ENCODE peak calls at places on chromosomes 16 and 17, in six cellular contexts. M is epithelial cell of esophagus; S is effector CD4-positive, alpha-beta T cell; E is stimulated activated CD8-positive, alpha-beta memory T cell treated with anti-CD3 and anti-CD28 coated beads, Interleukin-7, amount 100 ng/mL, for 24 hours; D is T-helper 22 cell; F is KBM-7. T is an unnamed sample.

GRCh38 chr17:70621593-70621992 is 452.3 kb downstream of the KCNJ2 start:
- DNase-seq in D (no peak), S (no peak), M (no peak), F (no peak), E (no peak), T (no peak)

GRCh38 chr16:47045023-47045422 is 71.5 kb upstream of the DNAJA2 start:
- DNase-seq in S (no peak), M (no peak), E (no peak), F (peak; percentile 68), D (no peak), T (peak; percentile 38)

GRCh38 chr16:89319883-89320716 is 102.6 kb downstream of the ZNF778 start:
- DNase-seq in D (no peak), S (no peak), F (peak; percentile 26), E (no peak), M (peak; percentile 89), T (peak; percentile 74)

GRCh38 chr17:8518346-8518745 is 82.7 kb downstream of the NDEL1 start:
- DNase-seq in M (peak; percentile 22), E (no peak), D (no peak), F (no peak), S (no peak), T (no peak)

GRCh38 chr16:30623558-30624283 is 13.5 kb upstream of the ZNF689 start:
- DNase-seq in D (no peak), S (no peak), F (no peak), E (no peak), M (peak; percentile 53), T (no peak)

GRCh38 chr17:79029327-79030009 is 5.5 kb downstream of the C1QTNF1 start:
- DNase-seq in F (no peak), S (no peak), M (no peak), D (no peak), E (no peak), T (no peak)

GRCh38 chr17:75795820-75796607 is 11.4 kb downstream of the UNK start:
- DNase-seq in M (no peak), F (no peak), S (no peak), E (no peak), D (no peak), T (no peak)

GRCh38 chr17:42110301-42111264 is 1.9 kb downstream of the DHX58 start:
- DNase-seq in F (no peak), S (no peak), E (no peak), M (no peak), D (no peak), T (no peak)

GRCh38 chr16:85281181-85281580 is 168.9 kb upstream of the CIBAR2 start:
- DNase-seq in E (no peak), S (no peak), F (no peak), M (no peak), D (no peak), T (no peak)

GRCh38 chr16:83720981-83721380 is 86.8 kb upstream of the HSBP1 start:
- DNase-seq in E (no peak), D (no peak), S (no peak), M (no peak), F (no peak), T (no peak)

T was measured in NB4.